ENCODE peak calls at places on chromosome 4, in five cellular contexts. One of them, this sample, is unnamed.

GRCh38 chr4:76562161-76562560 is 127.1 kb downstream of the SHROOM3 start:
- DNase-seq in left ventricle myocardium inferior: no peak
- DNase-seq in dorsolateral prefrontal cortex: no peak
- DNase-seq in right atrium auricular region: no peak
- DNase-seq in mucosa of descending colon: no peak
- DNase-seq in this sample: no peak

GRCh38 chr4:176920694-176921093 is 128.0 kb upstream of the VEGFC start:
- DNase-seq in left ventricle myocardium inferior: no peak
- DNase-seq in dorsolateral prefrontal cortex: no peak
- DNase-seq in right atrium auricular region: no peak
- DNase-seq in mucosa of descending colon: no peak
- DNase-seq in this sample: peak; percentile 27

GRCh38 chr4:152283806-152284470 is 252.0 kb downstream of the FBXW7 start:
- DNase-seq in left ventricle myocardium inferior: no peak
- DNase-seq in dorsolateral prefrontal cortex: no peak
- DNase-seq in right atrium auricular region: no peak
- DNase-seq in mucosa of descending colon: no peak
- DNase-seq in this sample: no peak

GRCh38 chr4:138140879-138141278 is 101.3 kb downstream of the SLC7A11 start:
- DNase-seq in left ventricle myocardium inferior: no peak
- DNase-seq in dorsolateral prefrontal cortex: no peak
- DNase-seq in right atrium auricular region: no peak
- DNase-seq in mucosa of descending colon: no peak
- DNase-seq in this sample: no peak

GRCh38 chr4:102825261-102826071 is 1.9 kb downstream of the UBE2D3 start:
- DNase-seq in left ventricle myocardium inferior: no peak
- DNase-seq in dorsolateral prefrontal cortex: no peak
- DNase-seq in right atrium auricular region: no peak
- DNase-seq in mucosa of descending colon: peak; percentile 65
- DNase-seq in this sample: peak; percentile 52

GRCh38 chr4:42736538-42736937 is 79.6 kb upstream of the ATP8A1 start:
- DNase-seq in left ventricle myocardium inferior: no peak
- DNase-seq in dorsolateral prefrontal cortex: no peak
- DNase-seq in right atrium auricular region: no peak
- DNase-seq in mucosa of descending colon: no peak
- DNase-seq in this sample: no peak

GRCh38 chr4:22324422-22324821 is 191.4 kb downstream of the ADGRA3 start:
- DNase-seq in left ventricle myocardium inferior: no peak
- DNase-seq in dorsolateral prefrontal cortex: no peak
- DNase-seq in right atrium auricular region: no peak
- DNase-seq in mucosa of descending colon: no peak
- DNase-seq in this sample: no peak

GRCh38 chr4:36835246-36835645 is 409.3 kb upstream of the NWD2 start:
- DNase-seq in left ventricle myocardium inferior: no peak
- DNase-seq in dorsolateral prefrontal cortex: no peak
- DNase-seq in right atrium auricular region: no peak
- DNase-seq in mucosa of descending colon: no peak
- DNase-seq in this sample: no peak

GRCh38 chr4:125097729-125098128 is 217.0 kb upstream of the FAT4 start:
- DNase-seq in left ventricle myocardium inferior: no peak
- DNase-seq in dorsolateral prefrontal cortex: no peak
- DNase-seq in right atrium auricular region: no peak
- DNase-seq in mucosa of descending colon: no peak
- DNase-seq in this sample: no peak

GRCh38 chr4:123616970-123617392 is 220.4 kb downstream of the SPRY1 start:
- DNase-seq in left ventricle myocardium inferior: peak; percentile 48
- DNase-seq in dorsolateral prefrontal cortex: peak; percentile 41
- DNase-seq in right atrium auricular region: peak; percentile 82
- DNase-seq in mucosa of descending colon: peak; percentile 58
- DNase-seq in this sample: no peak

GRCh38 chr4:140935259-140935658 is 179.1 kb upstream of the TBC1D9 start:
- DNase-seq in left ventricle myocardium inferior: no peak
- DNase-seq in dorsolateral prefrontal cortex: no peak
- DNase-seq in right atrium auricular region: no peak
- DNase-seq in mucosa of descending colon: peak; percentile 7
- DNase-seq in this sample: no peak

GRCh38 chr4:32519060-32519459 is 1798.9 kb downstream of the PCDH7 start:
- DNase-seq in left ventricle myocardium inferior: no peak
- DNase-seq in dorsolateral prefrontal cortex: no peak
- DNase-seq in right atrium auricular region: no peak
- DNase-seq in mucosa of descending colon: no peak
- DNase-seq in this sample: no peak
- H3K4me3 ChIP-seq in left ventricle myocardium inferior: no peak overlapping the region
- H3K4me3 ChIP-seq in dorsolateral prefrontal cortex: no peak overlapping the region
- H3K4me3 ChIP-seq in right atrium auricular region: no peak overlapping the region
- H3K4me3 ChIP-seq in mucosa of descending colon: no peak overlapping the region
- H3K4me3 ChIP-seq in this sample: no peak overlapping the region

GRCh38 chr4:108393870-108394269 is 225.1 kb upstream of the LEF1 start:
- DNase-seq in left ventricle myocardium inferior: no peak
- DNase-seq in dorsolateral prefrontal cortex: no peak
- DNase-seq in right atrium auricular region: no peak
- DNase-seq in mucosa of descending colon: no peak
- DNase-seq in this sample: no peak
- TF ChIP-seq CTCF in left ventricle myocardium inferior: no peak
- TF ChIP-seq CTCF in dorsolateral prefrontal cortex: no peak
- TF ChIP-seq CTCF in right atrium auricular region: no peak
- TF ChIP-seq CTCF in mucosa of descending colon: no peak
- TF ChIP-seq CTCF in this sample: no peak

GRCh38 chr4:188374870-188375269 is 235.6 kb downstream of the TRIML1 start:
- DNase-seq in left ventricle myocardium inferior: no peak
- DNase-seq in dorsolateral prefrontal cortex: no peak
- DNase-seq in right atrium auricular region: no peak
- DNase-seq in mucosa of descending colon: no peak
- DNase-seq in this sample: no peak

GRCh38 chr4:188372856-188373255 is 233.6 kb downstream of the TRIML1 start:
- DNase-seq in left ventricle myocardium inferior: no peak
- DNase-seq in dorsolateral prefrontal cortex: no peak
- DNase-seq in right atrium auricular region: no peak
- DNase-seq in mucosa of descending colon: no peak
- DNase-seq in this sample: peak; percentile 1

GRCh38 chr4:188370781-188371180 is 231.5 kb downstream of the TRIML1 start:
- DNase-seq in left ventricle myocardium inferior: no peak
- DNase-seq in dorsolateral prefrontal cortex: no peak
- DNase-seq in right atrium auricular region: no peak
- DNase-seq in mucosa of descending colon: no peak
- DNase-seq in this sample: no peak

GRCh38 chr4:188372051-188372450 is 232.8 kb downstream of the TRIML1 start:
- DNase-seq in left ventricle myocardium inferior: no peak
- DNase-seq in dorsolateral prefrontal cortex: no peak
- DNase-seq in right atrium auricular region: no peak
- DNase-seq in mucosa of descending colon: no peak
- DNase-seq in this sample: peak; percentile 1
- H3K4me3 ChIP-seq in left ventricle myocardium inferior: no peak overlapping the region
- H3K4me3 ChIP-seq in dorsolateral prefrontal cortex: no peak overlapping the region
- H3K4me3 ChIP-seq in right atrium auricular region: no peak overlapping the region
- H3K4me3 ChIP-seq in mucosa of descending colon: no peak overlapping the region
- H3K4me3 ChIP-seq in this sample: no peak overlapping the region

GRCh38 chr4:19074061-19074460 is 1052.5 kb upstream of the LCORL start:
- DNase-seq in left ventricle myocardium inferior: no peak
- DNase-seq in dorsolateral prefrontal cortex: no peak
- DNase-seq in right atrium auricular region: no peak
- DNase-seq in mucosa of descending colon: no peak
- DNase-seq in this sample: no peak
- TF ChIP-seq CTCF in left ventricle myocardium inferior: no peak
- TF ChIP-seq CTCF in dorsolateral prefrontal cortex: no peak
- TF ChIP-seq CTCF in right atrium auricular region: no peak
- TF ChIP-seq CTCF in mucosa of descending colon: no peak
- TF ChIP-seq CTCF in this sample: no peak